ENCODE peak calls at places on chromosome 21, in seven cellular contexts. X, D, V, E, Q, C and G are unnamed samples. For H3K27me3, the result is how much of the 10 kb centered on the place peaks cover.

GRCh38 chr21:16409341-16409740 is 679.6 kb downstream of the USP25 start:
- DNase-seq in X (no peak), D (no peak), V (no peak), E (no peak), Q (no peak), C (no peak), G (no peak)

GRCh38 chr21:28016571-28016970 is 976.1 kb downstream of the LTN1 start:
- DNase-seq in X (no peak), D (no peak), V (no peak), E (no peak), Q (no peak), C (no peak), G (no peak)

GRCh38 chr21:38760017-38760761 is 45.5 kb upstream of the ETS2 start:
- DNase-seq in X (peak), D (no peak), V (no peak), E (no peak), Q (no peak), C (no peak), G (no peak)

GRCh38 chr21:18722193-18722592 is 318.6 kb upstream of the TMPRSS15 start:
- DNase-seq in X (no peak), D (no peak), V (no peak), E (no peak), Q (no peak), C (no peak), G (no peak)

GRCh38 chr21:26513212-26513611 is 59.9 kb downstream of the CYYR1 start:
- DNase-seq in X (no peak), D (no peak), V (no peak), E (no peak), Q (no peak), C (no peak), G (no peak)

GRCh38 chr21:39030127-39030884 is 152.9 kb downstream of the PSMG1 start:
- DNase-seq in X (no peak), D (no peak), V (no peak), E (no peak), Q (no peak), C (no peak), G (no peak)

GRCh38 chr21:25323356-25323949 is 283.8 kb downstream of the MRPL39 start:
- DNase-seq in X (no peak), D (no peak), V (no peak), E (no peak), Q (no peak), C (no peak), G (no peak)

GRCh38 chr21:19507682-19508260 is 1104.2 kb upstream of the TMPRSS15 start:
- DNase-seq in X (peak), D (no peak), V (no peak), E (no peak), Q (no peak), C (no peak), G (no peak)

GRCh38 chr21:37758997-37759396 is 157.3 kb downstream of the KCNJ6 start:
- DNase-seq in X (peak), D (no peak), V (no peak), E (peak), Q (no peak), C (peak), G (no peak)

GRCh38 chr21:42556960-42557359 is 43.3 kb downstream of the SLC37A1 start:
- DNase-seq in X (no peak), D (no peak), V (no peak), E (peak), Q (no peak), C (no peak), G (peak)

GRCh38 chr21:26732442-26733221 is 112.6 kb downstream of the ADAMTS1 start:
- DNase-seq in X (peak), D (no peak), V (no peak), E (peak), Q (no peak), C (peak), G (peak)

GRCh38 chr21:39647476-39647875 is 34.7 kb downstream of the B3GALT5 start:
- DNase-seq in X (no peak), D (no peak), V (no peak), E (no peak), Q (no peak), C (no peak), G (no peak)

GRCh38 chr21:42707207-42707830 is 53.9 kb downstream of the PDE9A start:
- DNase-seq in X (no peak), D (no peak), V (no peak), E (no peak), Q (no peak), C (no peak), G (no peak)

GRCh38 chr21:25360593-25360992 is 246.7 kb downstream of the MRPL39 start:
- DNase-seq in X (no peak), D (no peak), V (no peak), E (no peak), Q (no peak), C (no peak), G (no peak)

GRCh38 chr21:41678016-41678935 is 88.6 kb downstream of the RIPK4 start:
- DNase-seq in X (no peak), D (no peak), V (no peak), E (peak), Q (peak), C (peak), G (no peak)

GRCh38 chr21:41774467-41775151 is 7.8 kb upstream of the RIPK4 start:
- DNase-seq in X (no peak), D (no peak), V (no peak), E (no peak), Q (no peak), C (no peak), G (no peak)

GRCh38 chr21:16069713-16070112 is 339.9 kb downstream of the USP25 start:
- DNase-seq in X (no peak), D (no peak), V (no peak), E (no peak), Q (no peak), C (no peak), G (no peak)

GRCh38 chr21:38077504-38077903 is 161.2 kb upstream of the KCNJ6 start:
- DNase-seq in X (no peak), D (no peak), V (no peak), E (no peak), Q (no peak), C (no peak), G (no peak)

GRCh38 chr21:35976929-35977328 is 83.4 kb downstream of the SETD4 start:
- DNase-seq in X (no peak), D (no peak), V (no peak), E (no peak), Q (no peak), C (no peak), G (no peak)

GRCh38 chr21:40618216-40618615 is 228.7 kb downstream of the DSCAM start:
- DNase-seq in X (peak), D (no peak), V (no peak), E (no peak), Q (no peak), C (no peak), G (no peak)

GRCh38 chr21:42366292-42367010 is at the start of gene TFF1:
- DNase-seq in X (no peak), D (no peak), V (no peak), E (no peak), Q (no peak), C (peak), G (no peak)

GRCh38 chr21:27735699-27736098 is 768.8 kb upstream of the ADAMTS5 start:
- DNase-seq in X (no peak), D (no peak), V (no peak), E (no peak), Q (no peak), C (no peak), G (no peak)

GRCh38 chr21:25881524-25882376 is 147.0 kb downstream of the GABPA start:
- DNase-seq in X (peak), D (no peak), V (no peak), E (peak), Q (peak), C (peak), G (peak)

GRCh38 chr21:38945536-38946245 is 140.0 kb downstream of the ETS2 start:
- DNase-seq in X (peak), D (no peak), V (no peak), E (no peak), Q (no peak), C (no peak), G (no peak)

GRCh38 chr21:41665766-41666595 is 100.9 kb downstream of the RIPK4 start:
- DNase-seq in X (no peak), D (no peak), V (no peak), E (peak), Q (no peak), C (no peak), G (peak)

GRCh38 chr21:39658066-39658465 is 45.3 kb downstream of the B3GALT5 start:
- DNase-seq in X (no peak), D (no peak), V (no peak), E (peak), Q (no peak), C (no peak), G (no peak)

GRCh38 chr21:42621166-42621827 is 32.1 kb upstream of the PDE9A start:
- DNase-seq in X (peak), D (no peak), V (no peak), E (peak), Q (no peak), C (no peak), G (no peak)

GRCh38 chr21:27388835-27389234 is 421.9 kb upstream of the ADAMTS5 start:
- DNase-seq in X (no peak), D (no peak), V (no peak), E (no peak), Q (no peak), C (no peak), G (no peak)

GRCh38 chr21:41750051-41750450 is 16.8 kb downstream of the RIPK4 start:
- DNase-seq in X (peak), D (no peak), V (no peak), E (no peak), Q (no peak), C (no peak), G (no peak)

GRCh38 chr21:41410767-41411448 is 15.1 kb upstream of the MX1 start:
- DNase-seq in X (no peak), D (no peak), V (no peak), E (no peak), Q (no peak), C (no peak), G (no peak)

GRCh38 chr21:42844411-42845113 is 34.8 kb downstream of the WDR4 start:
- DNase-seq in X (no peak), D (no peak), V (no peak), E (peak), Q (no peak), C (peak), G (peak)

GRCh38 chr21:36882776-36883175 is 83.7 kb downstream of the HLCS start:
- DNase-seq in X (no peak), D (no peak), V (no peak), E (no peak), Q (no peak), C (no peak), G (no peak)

GRCh38 chr21:30733026-30733425 is 14.0 kb downstream of the KRTAP21-2 start:
- DNase-seq in X (no peak), D (no peak), V (no peak), E (no peak), Q (no peak), C (no peak), G (no peak)

GRCh38 chr21:42330380-42331336 is 15.4 kb upstream of the TFF3 start:
- DNase-seq in X (no peak), D (no peak), V (no peak), E (no peak), Q (no peak), C (no peak), G (no peak)

GRCh38 chr21:37374026-37374425 is 7.5 kb downstream of the DYRK1A start:
- DNase-seq in X (no peak), D (no peak), V (no peak), E (no peak), Q (no peak), C (no peak), G (no peak)

GRCh38 chr21:29228306-29228705 is 70.4 kb upstream of the BACH1 start:
- DNase-seq in X (no peak), D (no peak), V (no peak), E (no peak), Q (no peak), C (no peak), G (no peak)

GRCh38 chr21:38244885-38245869 is 11.6 kb upstream of the KCNJ15 start:
- DNase-seq in X (no peak), D (no peak), V (peak), E (no peak), Q (no peak), C (no peak), G (no peak)

GRCh38 chr21:38520511-38520910 is 22.2 kb upstream of the ERG start:
- DNase-seq in X (no peak), D (no peak), V (no peak), E (no peak), Q (no peak), C (no peak), G (no peak)

GRCh38 chr21:41475714-41476405 is 32.1 kb downstream of the TMPRSS2 start:
- DNase-seq in X (no peak), D (no peak), V (no peak), E (peak), Q (no peak), C (no peak), G (no peak)

DNA sequence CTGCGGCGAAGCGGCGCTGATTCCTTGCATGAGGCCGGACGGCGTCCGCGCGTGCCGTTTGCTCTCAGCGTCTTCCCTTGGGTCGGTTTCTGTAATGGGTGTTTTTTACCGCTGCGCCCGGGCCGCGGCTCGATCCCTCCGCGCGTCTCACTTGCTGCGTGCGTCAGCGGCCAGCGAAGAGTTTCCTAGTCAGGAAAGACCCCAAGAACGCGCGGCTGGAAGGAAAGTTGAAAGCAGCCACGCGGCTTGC is 159.9 kb downstream of the RUNX1 start:
- DNase-seq in X (no peak), D (no peak), V (no peak), E (peak), Q (no peak), C (peak), G (no peak)
- H3K27me3 ChIP-seq in X (half or more), D (under half), V (under half), E (under half), Q (under half), C (under half), G (under half)

DNA sequence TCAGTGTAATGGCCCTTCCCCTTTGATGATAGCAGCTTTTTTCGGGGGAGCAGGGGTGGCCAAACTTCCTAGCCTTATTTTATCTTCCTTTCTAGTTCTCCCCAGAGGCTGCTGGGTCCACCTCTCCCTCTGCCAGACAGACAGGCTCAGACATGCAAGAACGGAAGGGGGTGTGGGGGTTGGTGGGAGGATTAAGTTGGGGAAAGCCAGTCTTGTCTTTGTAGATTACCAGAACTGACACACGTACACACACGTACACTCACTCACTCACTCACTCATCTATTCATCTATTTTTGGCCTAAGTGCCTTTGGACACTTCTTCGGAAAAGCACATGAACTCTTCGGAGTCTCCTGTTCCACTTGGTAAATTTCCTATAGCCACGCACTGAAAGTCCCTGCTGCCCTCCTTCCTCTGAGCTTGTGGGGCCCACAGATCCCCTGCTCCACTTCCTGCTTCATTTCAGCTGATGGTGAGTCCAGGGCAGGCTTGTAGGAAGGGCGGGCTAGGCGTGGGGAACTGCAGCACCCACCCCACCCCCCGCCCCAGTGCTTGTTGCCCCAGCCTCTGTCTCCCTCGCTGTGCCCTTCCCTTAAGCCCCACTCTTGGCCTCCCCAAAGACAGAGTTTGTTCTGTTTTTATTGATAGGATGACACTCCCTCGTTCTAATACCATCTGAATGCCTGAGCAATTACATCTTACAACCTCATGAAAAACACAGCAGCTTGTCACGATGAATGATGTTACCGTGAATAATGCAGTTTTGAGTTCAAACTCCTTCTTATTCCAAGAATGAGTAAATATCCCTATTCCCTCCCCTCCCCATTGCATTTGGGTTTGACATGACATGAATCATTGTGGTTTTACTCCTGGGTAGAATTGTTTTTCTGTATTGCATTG is 60.7 kb upstream of the ATP5PO start:
- DNase-seq in X (no peak), D (no peak), V (peak), E (no peak), Q (no peak), C (no peak), G (no peak)
- H3K4me3 ChIP-seq in X (no peak), D (no peak), V (no peak), E (no peak), Q (no peak), C (no peak), G (no peak)

GRCh38 chr21:45590726-45591618 is 48.7 kb upstream of the SLC19A1 start:
- DNase-seq in X (no peak), D (no peak), V (no peak), E (peak), Q (no peak), C (no peak), G (peak)
- TF ChIP-seq CTCF in X (no peak), D (no peak), V (no peak), E (no peak), Q (no peak), C (no peak), G (no peak)

GRCh38 chr21:31873275-31873695 is 465 bp downstream of the HUNK start:
- DNase-seq in X (peak), D (no peak), V (no peak), E (peak), Q (no peak), C (no peak), G (peak)
- H3K27me3 ChIP-seq in X (under half), D (under half), V (under half), E (under half), Q (under half), C (under half), G (under half)

DNA sequence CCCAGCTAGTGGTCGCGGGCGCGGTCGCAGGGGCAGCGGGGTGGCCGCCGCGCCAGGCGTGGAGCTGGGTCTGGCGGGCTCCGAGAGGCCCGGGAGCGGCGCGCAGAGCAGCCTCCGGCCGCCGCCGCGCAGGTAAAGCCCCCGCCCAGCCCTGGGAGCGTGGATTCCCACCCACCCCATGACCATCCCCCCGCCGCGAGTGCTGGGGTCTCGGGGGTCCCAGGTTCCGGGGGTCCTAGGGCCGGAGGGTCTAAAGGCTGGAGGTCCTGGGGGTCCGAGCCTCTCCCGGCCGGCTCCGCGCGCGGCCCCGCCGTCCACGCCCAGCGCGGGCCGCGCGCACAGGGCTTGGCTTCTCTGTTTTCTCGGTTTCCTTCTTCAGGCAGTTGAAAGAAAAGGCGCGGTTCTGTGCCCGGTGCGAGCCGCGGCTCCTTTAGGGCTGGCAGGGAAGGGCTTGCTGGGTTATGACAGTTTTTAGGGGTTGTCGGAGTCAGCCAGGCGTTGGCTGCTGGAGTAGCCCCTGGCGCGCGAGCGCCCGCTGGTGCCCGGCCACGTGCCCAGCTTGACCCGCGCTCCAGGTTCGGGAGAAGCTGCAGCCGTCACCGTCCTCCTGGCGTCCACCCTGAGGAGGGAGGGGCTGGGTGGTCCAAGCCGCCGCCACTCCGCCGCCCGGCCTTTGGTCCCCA is 355 bp downstream of the LRRC3 start:
- DNase-seq in X (peak), D (no peak), V (no peak), E (peak), Q (no peak), C (peak), G (no peak)
- H3K4me3 ChIP-seq in X (peak), D (peak), V (peak), E (peak), Q (peak), C (peak), G (peak)

DNA sequence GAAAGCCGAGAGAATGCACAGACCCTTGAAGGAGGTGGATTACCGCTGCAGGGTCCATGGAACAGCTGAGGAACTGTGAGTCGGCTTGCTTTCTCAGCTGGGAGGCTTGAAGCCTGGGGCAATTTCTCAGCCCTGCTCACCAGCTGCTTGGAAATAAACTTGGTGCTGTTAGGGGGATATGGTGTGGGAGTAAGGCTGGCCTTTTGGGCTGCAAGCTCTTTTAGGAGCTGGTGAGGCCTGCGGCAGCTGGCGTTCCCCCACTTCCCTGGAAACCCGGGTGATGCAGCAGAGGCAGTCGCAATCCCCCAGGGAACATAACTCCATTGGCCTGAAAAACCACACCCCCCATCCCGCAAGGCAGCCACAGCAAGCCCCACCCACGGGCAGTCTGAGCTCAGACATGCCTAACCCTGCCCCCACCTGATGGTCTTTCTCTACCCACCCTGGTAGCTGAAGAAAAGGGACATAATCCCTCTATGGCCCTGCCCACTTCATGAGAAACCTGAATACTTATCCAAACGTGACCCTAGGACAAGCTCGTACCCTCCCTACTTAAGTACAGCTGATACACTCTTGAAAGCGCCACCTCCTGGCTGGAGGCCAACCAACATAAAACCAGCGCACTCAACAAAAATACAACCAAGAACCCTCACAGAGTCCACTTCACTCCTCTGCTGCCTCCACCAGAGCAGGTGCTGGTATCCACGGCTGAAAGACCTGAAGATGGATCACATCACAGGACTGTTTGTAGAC is 1995.8 kb downstream of the NCAM2 start:
- DNase-seq in X (no peak), D (no peak), V (no peak), E (no peak), Q (no peak), C (no peak), G (no peak)
- TF ChIP-seq CTCF in X (no peak), D (no peak), V (no peak), E (no peak), Q (no peak), C (no peak), G (no peak)